ENCODE peak calls at places on chromosomes 5 and 9, in seven cellular contexts. U is GM06990, W is progenitor cell of endocrine pancreas, M is PC-3, Q is cardiac fibroblast, F is AG04450, D is WTC11. T is an unnamed sample.

GRCh38 chr9:34664281-34665108 is 2.0 kb upstream of the CCL27 start:
- DNase-seq in U (peak), W (peak), M (peak), Q (peak), F (no peak), D (peak), T (peak)

GRCh38 chr5:39699164-39699563 is 274.4 kb upstream of the DAB2 start:
- DNase-seq in U (no peak), W (no peak), M (no peak), Q (no peak), F (no peak), D (no peak), T (no peak)

GRCh38 chr9:14219865-14220655 is 93.9 kb downstream of the NFIB start:
- DNase-seq in U (no peak), W (no peak), M (no peak), Q (peak), F (no peak), D (no peak), T (no peak)

GRCh38 chr9:33106827-33107621 is 30.6 kb upstream of the SMU1 start:
- DNase-seq in U (no peak), W (no peak), M (peak), Q (peak), F (peak), D (peak), T (peak)

GRCh38 chr5:149271717-149272558 is at the start of gene AFAP1L1:
- DNase-seq in U (no peak), W (peak), M (peak), Q (peak), F (no peak), D (peak), T (peak)

GRCh38 chr5:1332461-1333001 is 12.4 kb downstream of the CLPTM1L start:
- DNase-seq in U (no peak), W (no peak), M (no peak), Q (no peak), F (no peak), D (no peak), T (no peak)

GRCh38 chr5:86129009-86129408 is 488.7 kb upstream of the COX7C start:
- DNase-seq in U (no peak), W (no peak), M (no peak), Q (no peak), F (no peak), D (no peak), T (no peak)

GRCh38 chr5:931570-932145 is 39.0 kb downstream of the TRIP13 start:
- DNase-seq in U (no peak), W (no peak), M (no peak), Q (no peak), F (no peak), D (no peak), T (no peak)

GRCh38 chr5:116632890-116633289 is 58.3 kb upstream of the SEMA6A start:
- DNase-seq in U (no peak), W (no peak), M (peak), Q (no peak), F (no peak), D (no peak), T (no peak)

GRCh38 chr9:109162652-109163051 is 4.4 kb downstream of the FRRS1L start:
- DNase-seq in U (no peak), W (no peak), M (no peak), Q (no peak), F (no peak), D (no peak), T (no peak)

GRCh38 chr9:10855847-10856246 is 243.0 kb upstream of the PTPRD start:
- DNase-seq in U (no peak), W (no peak), M (peak), Q (peak), F (no peak), D (no peak), T (no peak)

GRCh38 chr9:95551406-95551805 is 34.6 kb upstream of the PTCH1 start:
- DNase-seq in U (no peak), W (no peak), M (no peak), Q (no peak), F (no peak), D (no peak), T (no peak)

GRCh38 chr9:89768650-89769071 is 163.8 kb downstream of the GADD45G start:
- DNase-seq in U (no peak), W (no peak), M (no peak), Q (no peak), F (no peak), D (no peak), T (no peak)

DNA sequence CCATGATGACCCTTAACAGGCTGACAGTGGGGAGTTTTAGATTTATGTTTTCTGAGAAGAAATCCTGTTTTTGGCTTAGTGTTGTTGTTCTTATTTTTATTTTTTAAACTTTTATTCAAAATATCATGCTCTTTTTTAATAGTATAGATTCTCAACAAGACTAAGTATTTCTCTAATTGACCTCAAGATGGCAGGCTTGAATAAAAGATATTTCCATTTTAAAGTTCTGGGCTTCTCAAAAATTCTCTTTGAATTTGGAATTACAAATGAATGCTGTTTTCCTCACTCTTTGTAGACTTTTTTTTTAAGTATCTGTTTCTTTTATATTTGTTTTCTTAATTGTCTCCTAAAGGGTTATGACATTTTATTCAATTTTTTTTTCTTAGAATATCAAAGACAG is 50.0 kb upstream of the SH3GL2 start:
- DNase-seq in U (no peak), W (no peak), M (peak), Q (peak), F (no peak), D (no peak), T (no peak)
- TF ChIP-seq CTCF in U (peak), W (peak), M (peak), Q (peak), F (peak), D (no peak), T (peak)

DNA sequence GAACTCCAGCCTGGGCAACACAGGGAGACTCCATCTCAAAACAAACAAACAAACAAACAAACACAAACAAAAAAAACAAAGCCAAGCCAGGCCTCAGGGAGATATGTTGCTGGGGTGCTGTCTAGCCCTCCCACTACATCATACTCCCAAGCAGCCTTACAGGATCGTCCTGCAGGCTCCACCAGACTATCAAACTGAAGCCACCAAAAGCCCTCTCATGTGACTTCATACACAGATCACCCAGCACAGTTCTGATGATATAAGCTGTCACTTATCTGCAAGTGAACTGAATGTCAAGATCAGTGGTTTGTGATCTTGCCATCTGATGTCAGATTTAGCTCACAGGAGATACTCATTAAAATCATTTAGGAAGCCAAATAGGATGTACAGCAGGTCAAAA is 43.3 kb downstream of the WDR41 start:
- DNase-seq in U (no peak), W (no peak), M (no peak), Q (no peak), F (no peak), D (no peak), T (no peak)
- TF ChIP-seq CTCF in U (no peak), W (no peak), M (no peak), Q (no peak), F (no peak), D (no peak), T (no peak)

GRCh38 chr5:110726249-110727024 is at the start of gene TMEM232:
- DNase-seq in U (peak), W (peak), M (peak), Q (peak), F (no peak), D (peak), T (peak)

DNA sequence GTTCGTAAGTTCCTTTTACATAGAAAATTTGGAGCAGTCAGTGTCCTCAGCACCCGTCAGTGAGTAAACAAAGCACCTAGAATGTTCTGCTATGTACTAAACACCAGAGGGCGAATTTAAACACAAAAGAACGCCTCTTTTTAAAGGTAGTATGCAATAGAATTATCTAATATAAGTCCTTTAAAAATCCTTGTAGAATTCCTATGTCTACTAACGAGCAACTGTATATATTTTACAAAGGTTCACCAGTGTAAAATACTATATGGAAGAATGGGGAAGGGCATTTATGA is 499 bp upstream of the TMEM232 start:
- DNase-seq in U (no peak), W (no peak), M (peak), Q (no peak), F (no peak), D (no peak), T (no peak)
- TF ChIP-seq CTCF in U (peak), W (peak), M (peak), Q (no peak), F (peak), D (no peak), T (peak)

GRCh38 chr5:156896545-156896944 is 46.5 kb downstream of the PPP1R2B start:
- DNase-seq in U (no peak), W (no peak), M (peak), Q (no peak), F (no peak), D (no peak), T (no peak)

GRCh38 chr5:156893517-156893916 is 43.4 kb downstream of the PPP1R2B start:
- DNase-seq in U (peak), W (no peak), M (no peak), Q (no peak), F (no peak), D (no peak), T (no peak)

GRCh38 chr5:156892864-156893263 is 42.8 kb downstream of the PPP1R2B start:
- DNase-seq in U (no peak), W (no peak), M (no peak), Q (no peak), F (no peak), D (no peak), T (no peak)

GRCh38 chr5:156888520-156888919 is 38.4 kb downstream of the PPP1R2B start:
- DNase-seq in U (no peak), W (no peak), M (no peak), Q (no peak), F (no peak), D (no peak), T (no peak)

GRCh38 chr5:156892223-156892622 is 42.1 kb downstream of the PPP1R2B start:
- DNase-seq in U (no peak), W (no peak), M (peak), Q (no peak), F (no peak), D (no peak), T (no peak)
- TF ChIP-seq CTCF in U (no peak), W (no peak), M (no peak), Q (no peak), F (no peak), D (no peak), T (no peak)